ENCODE peak calls at places on chromosomes 16 and 17, in nine cellular contexts. Q is sigmoid colon; S is right atrium auricular region; C is BE2C; M is heart right ventricle; B is CD8-positive, alpha-beta T cell; V is SK-N-MC; P is skeletal muscle cell; U is lower leg skin. W is an unnamed sample.
A peak's percentile ranks its signal among the peaks of the same experiment; 100 is the strongest.

GRCh38 chr17:21034350-21035235 is 8.2 kb downstream of the USP22 start:
- DNase-seq in Q (no peak), S (no peak), B (no peak), P (no peak), M (no peak), U (peak; percentile 62), V (no peak), C (no peak), W (no peak)

GRCh38 chr17:45384800-45385262 is 47.8 kb downstream of the ARHGAP27 start:
- DNase-seq in U (no peak), V (no peak), C (no peak), M (peak; percentile 28), P (no peak), B (no peak), S (no peak), Q (peak; percentile 66), W (no peak)

GRCh38 chr16:30876867-30877266 is 17.0 kb downstream of the BCL7C start:
- DNase-seq in S (no peak), C (peak; percentile 28), M (no peak), U (no peak), P (no peak), V (no peak), B (no peak), Q (peak; percentile 35), W (no peak)

GRCh38 chr16:57976331-57976796 is 5.4 kb upstream of the CNGB1 start:
- DNase-seq in U (no peak), P (no peak), Q (no peak), V (no peak), S (no peak), B (no peak), M (no peak), C (no peak), W (no peak)

GRCh38 chr16:24036614-24037013 is 200.8 kb downstream of the PRKCB start:
- DNase-seq in V (peak; percentile 92), M (no peak), C (peak; percentile 51), Q (no peak), S (no peak), B (no peak), P (peak; percentile 11), U (no peak), W (peak; percentile 20)

GRCh38 chr17:77596491-77597420 is 361.7 kb upstream of the TNRC6C start:
- DNase-seq in P (no peak), U (peak; percentile 73), B (no peak), V (no peak), Q (peak; percentile 57), M (no peak), S (no peak), C (no peak), W (no peak)

GRCh38 chr16:15653227-15653626 is 3.2 kb downstream of the NDE1 start:
- DNase-seq in S (no peak), P (peak; percentile 80), V (no peak), B (no peak), U (peak; percentile 86), M (no peak), Q (peak; percentile 85), C (no peak), W (peak; percentile 74)

GRCh38 chr16:11705311-11705710 is 37.1 kb downstream of the SNN start:
- DNase-seq in M (no peak), S (no peak), P (no peak), V (no peak), C (no peak), B (no peak), Q (no peak), U (no peak), W (no peak)

GRCh38 chr16:56939801-56940200 is 7.9 kb downstream of the HERPUD1 start:
- DNase-seq in C (no peak), B (no peak), Q (peak; percentile 26), V (no peak), P (no peak), M (no peak), U (no peak), S (no peak), W (no peak)

GRCh38 chr17:27315322-27315721 is 21.4 kb downstream of the WSB1 start:
- DNase-seq in Q (peak; percentile 97), B (no peak), C (peak; percentile 56), M (peak; percentile 80), S (peak; percentile 92), P (peak; percentile 60), V (no peak), U (no peak), W (peak; percentile 88)

GRCh38 chr16:56848056-56848936 is 16.7 kb upstream of the SLC12A3 start:
- DNase-seq in M (no peak), V (no peak), S (peak; percentile 68), B (no peak), U (peak; percentile 78), P (no peak), C (no peak), Q (no peak), W (peak; percentile 76)

DNA sequence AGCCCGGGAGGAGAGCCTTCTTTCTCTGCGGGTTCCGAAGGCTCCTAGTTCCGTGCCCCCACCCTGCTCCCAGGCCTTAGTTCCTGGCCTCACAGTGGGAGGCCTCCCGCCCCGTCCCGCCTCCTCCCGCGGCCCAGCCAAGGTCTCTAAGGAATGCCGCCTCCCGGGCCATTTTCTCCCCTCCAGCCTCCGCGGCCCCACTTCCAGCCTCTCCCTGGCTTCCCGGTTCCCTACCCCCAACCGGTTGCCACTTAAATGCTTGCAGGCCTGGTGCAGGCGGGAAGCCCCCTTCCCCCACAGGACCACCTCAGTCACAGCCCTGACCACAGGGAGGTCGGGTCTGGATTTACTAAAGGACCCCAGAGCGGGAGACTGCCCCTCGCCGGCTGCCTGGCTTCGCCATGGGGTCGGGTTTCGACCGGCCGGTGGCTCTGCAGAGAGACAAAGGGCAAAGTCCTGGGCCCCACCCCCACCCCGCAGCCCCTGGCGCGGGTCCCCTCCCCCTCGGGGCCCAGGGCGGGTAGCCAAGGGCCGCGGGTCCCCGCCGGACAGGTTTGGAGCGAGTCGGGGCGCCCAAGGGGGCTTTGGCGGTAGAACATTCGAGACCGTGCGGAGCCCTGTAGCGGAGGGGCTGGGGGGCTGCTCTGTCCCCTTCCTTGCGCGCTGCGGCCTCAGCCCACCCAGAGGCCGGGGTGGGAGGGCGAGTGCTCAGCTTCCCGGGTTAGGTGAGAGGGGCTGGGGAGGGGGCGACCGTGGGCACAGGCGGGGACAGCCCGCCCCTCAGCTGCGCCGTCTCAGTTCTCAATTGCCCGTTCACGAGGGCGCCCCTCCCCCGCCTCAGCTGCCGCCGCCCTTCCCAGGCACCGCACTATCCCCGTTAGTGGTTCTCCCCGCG is 16.4 kb downstream of the IGF2BP1 start:
- DNase-seq in Q (no peak), U (peak; percentile 79), C (no peak), S (peak; percentile 42), B (no peak), P (no peak), V (no peak), M (no peak), W (no peak)
- H3K4me3 ChIP-seq in Q (no peak overlapping the region), U (no peak overlapping the region), C (no peak overlapping the region), S (no peak overlapping the region), B (no peak overlapping the region), P (peak overlapping the region; percentile 34), V (peak overlapping the region; percentile 61), M (no peak overlapping the region), W (no peak overlapping the region)

DNA sequence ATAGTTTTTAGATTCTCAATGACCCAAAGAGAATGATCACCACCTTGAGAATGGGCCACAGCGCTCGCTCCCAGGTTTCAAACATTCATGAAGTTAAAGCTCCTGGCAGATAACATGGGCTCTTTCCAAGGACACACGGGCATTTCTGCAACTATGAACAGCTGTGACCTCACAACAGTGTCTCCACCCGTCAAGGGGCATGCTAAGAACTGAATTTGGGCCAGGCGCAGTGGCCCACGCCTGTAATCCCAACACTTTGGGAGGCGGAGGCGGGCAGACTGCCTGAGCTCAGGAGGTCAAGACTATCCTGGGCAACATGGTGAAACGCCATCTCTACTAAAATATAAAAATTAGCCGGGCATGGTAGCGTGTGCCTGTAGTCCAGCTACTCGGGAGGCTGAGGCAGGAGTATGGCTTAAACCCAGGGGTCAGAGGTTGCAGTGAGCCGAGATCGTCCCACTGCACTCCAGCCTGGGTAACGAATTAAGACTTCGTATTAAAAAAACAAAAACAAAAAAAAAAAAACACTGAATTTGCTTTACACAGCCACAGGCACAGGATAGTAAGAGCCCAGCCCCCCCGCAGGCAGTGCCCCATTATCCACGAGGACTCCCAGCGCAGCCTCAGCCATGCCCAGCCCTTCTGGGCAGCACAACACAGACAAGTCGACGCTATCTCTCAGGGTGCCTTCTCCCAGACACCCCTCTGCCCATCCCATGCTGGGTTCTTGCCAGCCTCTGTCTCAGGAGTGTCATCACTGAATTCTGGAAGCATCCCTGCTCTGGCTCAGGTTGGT is 7.2 kb downstream of the USP7 start:
- DNase-seq in B (no peak), M (no peak), Q (peak; percentile 78), V (no peak), S (no peak), P (no peak), U (peak; percentile 87), C (no peak), W (no peak)
- H3K4me3 ChIP-seq in B (no peak overlapping the region), M (no peak overlapping the region), Q (no peak overlapping the region), V (no peak overlapping the region), S (no peak overlapping the region), P (no peak overlapping the region), U (no peak overlapping the region), C (peak overlapping the region; percentile 7), W (no peak overlapping the region)

DNA sequence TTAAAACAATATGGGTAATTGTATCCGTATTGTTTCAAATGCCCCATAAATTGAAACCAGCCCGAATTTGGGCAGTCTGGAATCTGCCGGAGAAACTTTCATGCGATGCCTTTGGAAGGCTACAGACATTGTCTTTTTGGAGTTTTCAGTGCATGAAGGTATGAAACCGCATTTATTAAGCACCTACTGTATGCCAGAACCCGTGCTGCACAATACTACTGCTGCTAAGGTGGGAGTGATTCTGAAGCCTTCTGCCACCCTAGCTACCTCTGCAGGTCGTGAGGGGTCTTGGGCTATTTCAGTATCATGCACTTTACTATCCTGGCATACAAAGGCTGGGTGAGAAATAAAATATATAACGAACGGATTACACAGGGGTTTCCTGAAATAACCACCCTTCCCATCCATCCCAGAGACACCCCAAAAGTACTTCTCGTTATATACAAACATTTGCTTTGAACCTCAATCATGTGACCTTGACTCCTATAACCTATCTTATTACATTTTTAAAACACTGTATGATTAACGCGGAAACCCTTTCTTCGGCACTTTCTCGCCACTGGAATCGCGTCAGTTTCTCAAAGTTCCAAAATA is 1.0 kb upstream of the MSI2 start:
- DNase-seq in U (no peak), B (no peak), S (no peak), P (no peak), V (no peak), Q (no peak), M (no peak), C (no peak), W (no peak)
- H3K4me3 ChIP-seq in U (peak overlapping the region; percentile 51), B (peak overlapping the region; percentile 70), S (peak overlapping the region; percentile 92), P (peak overlapping the region; percentile 64), V (peak overlapping the region; percentile 95), Q (peak overlapping the region; percentile 90), M (peak overlapping the region; percentile 85), C (peak overlapping the region; percentile 37), W (peak overlapping the region; percentile 80)

DNA sequence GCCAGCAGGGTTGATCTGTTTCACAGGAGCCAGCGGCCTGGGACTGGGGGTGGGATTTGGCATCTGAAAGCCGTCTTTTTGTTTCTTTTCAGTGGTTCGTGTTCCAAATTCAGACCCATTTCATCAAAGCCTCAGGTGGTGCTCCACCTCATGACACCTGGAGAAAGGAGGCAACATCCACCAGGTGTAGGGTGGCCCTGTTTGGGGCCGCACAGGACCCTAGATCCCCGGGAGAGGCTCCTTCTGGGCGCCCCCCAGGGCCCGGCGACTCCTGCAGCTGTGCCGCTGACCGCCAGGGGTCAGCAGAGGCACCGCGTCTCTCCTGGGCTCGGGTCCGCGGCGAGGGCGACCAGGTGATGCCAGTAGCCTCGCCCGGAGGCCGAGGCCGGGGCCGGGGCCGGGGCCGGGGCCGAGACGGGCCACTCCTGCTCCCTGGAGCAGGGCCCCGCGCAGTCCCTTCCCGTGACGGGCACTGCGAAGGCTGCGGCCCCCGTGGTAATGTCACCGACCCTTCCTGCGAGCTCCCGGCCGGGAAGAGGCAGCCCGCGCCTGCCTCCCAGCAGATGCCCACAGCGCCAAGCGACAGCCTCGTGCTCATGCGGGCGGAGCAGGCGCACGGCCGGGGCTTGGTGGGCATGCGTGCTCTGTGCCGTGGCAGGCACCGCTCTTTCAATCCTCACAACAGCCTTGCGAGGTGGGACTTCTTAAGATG is 118.6 kb downstream of the C16orf78 start:
- DNase-seq in S (no peak), C (peak; percentile 80), B (peak; percentile 28), M (peak; percentile 63), V (no peak), Q (peak; percentile 73), P (no peak), U (peak; percentile 87), W (peak; percentile 4)
- H3K4me3 ChIP-seq in S (peak overlapping the region; percentile 48), C (peak overlapping the region; percentile 55), B (no peak overlapping the region), M (peak overlapping the region; percentile 37), V (no peak overlapping the region), Q (no peak overlapping the region), P (no peak overlapping the region), U (no peak overlapping the region), W (no peak overlapping the region)